ENCODE peak calls at places on chromosomes 11 and 22, in five cellular contexts. E is CD8-positive, alpha-beta T cell; Y is heart left ventricle; P is CD8-positive, alpha-beta memory T cell; C is psoas muscle. Z is an unnamed sample.
A peak's percentile ranks its signal among the peaks of the same experiment; 100 is the strongest.

GRCh38 chr11:22730319-22730718 is 63.9 kb downstream of the GAS2 start:
- DNase-seq in E (no peak), C (no peak), Y (no peak), P (no peak), Z (no peak)

GRCh38 chr22:48594016-48594756 is 1233.5 kb downstream of the BRD1 start:
- DNase-seq in Y (no peak), C (no peak), P (no peak), E (no peak), Z (no peak)

GRCh38 chr22:43637267-43637666 is 174.8 kb downstream of the EFCAB6 start:
- DNase-seq in C (no peak), E (no peak), Y (no peak), P (no peak), Z (no peak)

GRCh38 chr11:76279038-76279437 is 72.7 kb upstream of the WNT11 start:
- DNase-seq in Y (no peak), E (no peak), C (no peak), P (no peak), Z (no peak)

GRCh38 chr22:30033137-30033536 is 47.1 kb upstream of the HORMAD2 start:
- DNase-seq in P (no peak), Y (no peak), E (no peak), C (no peak), Z (no peak)

GRCh38 chr22:46484861-46485595 is 52.4 kb downstream of the CELSR1 start:
- DNase-seq in C (no peak), Y (no peak), P (no peak), E (no peak), Z (no peak)

GRCh38 chr11:45087761-45088160 is 58.7 kb upstream of the PRDM11 start:
- DNase-seq in E (no peak), C (no peak), P (no peak), Y (no peak), Z (no peak)

GRCh38 chr11:45651156-45651555 is 14.3 kb downstream of the CHST1 start:
- DNase-seq in C (no peak), E (no peak), P (no peak), Y (no peak), Z (no peak)

GRCh38 chr11:84906995-84907394 is 720.1 kb downstream of the DLG2 start:
- DNase-seq in C (no peak), P (no peak), Y (no peak), E (no peak), Z (no peak)

GRCh38 chr11:13772223-13773046 is 104.0 kb downstream of the FAR1 start:
- DNase-seq in Y (no peak), E (no peak), C (no peak), P (no peak), Z (peak; percentile 61)

GRCh38 chr11:16536513-16536912 is 180.2 kb upstream of the SOX6 start:
- DNase-seq in E (no peak), Y (no peak), C (no peak), P (peak; percentile 28), Z (no peak)

GRCh38 chr11:66973956-66974585 is 1.0 kb upstream of the C11orf86 start:
- DNase-seq in E (no peak), P (no peak), Y (no peak), C (no peak), Z (no peak)

GRCh38 chr11:14411818-14412217 is 52.8 kb upstream of the RRAS2 start:
- DNase-seq in E (no peak), P (no peak), Y (no peak), C (peak; percentile 61), Z (no peak)

GRCh38 chr11:35390737-35391682 is 28.3 kb downstream of the SLC1A2 start:
- DNase-seq in E (no peak), C (no peak), Y (no peak), P (no peak), Z (no peak)

GRCh38 chr11:73995247-73995646 is 12.6 kb upstream of the UCP2 start:
- DNase-seq in E (no peak), C (no peak), P (peak; percentile 49), Y (no peak), Z (no peak)

GRCh38 chr22:24165673-24166072 is 15.6 kb upstream of the SUSD2 start:
- DNase-seq in P (no peak), E (no peak), C (no peak), Y (no peak), Z (no peak)

GRCh38 chr11:102343789-102344188 is 3.2 kb upstream of the BIRC2 start:
- DNase-seq in P (no peak), E (no peak), Y (no peak), C (no peak), Z (no peak)

GRCh38 chr11:89491141-89491690 is at the start of gene NOX4:
- DNase-seq in E (no peak), C (peak; percentile 65), P (no peak), Y (peak; percentile 51), Z (no peak)

GRCh38 chr22:43202326-43202725 is 15.4 kb upstream of the TTLL12 start:
- DNase-seq in P (no peak), Y (no peak), E (no peak), C (no peak), Z (no peak)

GRCh38 chr11:92693146-92693545 is 276.3 kb upstream of the MTNR1B start:
- DNase-seq in E (no peak), P (no peak), C (no peak), Y (no peak), Z (no peak)

GRCh38 chr11:19985106-19985505 is 175.2 kb downstream of the DBX1 start:
- DNase-seq in C (no peak), P (no peak), E (no peak), Y (no peak), Z (no peak)

GRCh38 chr11:5994791-5995190 is 8.0 kb upstream of the OR52L1 start:
- DNase-seq in P (no peak), E (no peak), Y (no peak), C (no peak), Z (no peak)

GRCh38 chr11:108624196-108624925 is 30.8 kb upstream of the EXPH5 start:
- DNase-seq in C (no peak), P (no peak), E (no peak), Y (no peak), Z (no peak)

GRCh38 chr22:49278357-49278756 is 549.3 kb downstream of the BRD1 start:
- DNase-seq in Y (no peak), E (no peak), P (no peak), C (no peak), Z (no peak)

GRCh38 chr11:45089251-45089650 is 57.2 kb upstream of the PRDM11 start:
- DNase-seq in P (no peak), C (peak; percentile 87), Y (peak; percentile 80), E (no peak), Z (no peak)

GRCh38 chr22:46429327-46429853 is 93.9 kb downstream of the TRMU start:
- DNase-seq in E (no peak), P (no peak), C (no peak), Y (no peak), Z (no peak)

GRCh38 chr11:6926208-6927029 is at the start of gene ZNF215:
- DNase-seq in Y (peak; percentile 54), C (peak; percentile 78), E (no peak), P (peak; percentile 49), Z (peak; percentile 61)

GRCh38 chr11:72741849-72742521 is 10.2 kb downstream of the ARAP1 start:
- DNase-seq in Y (no peak), E (no peak), P (no peak), C (no peak), Z (no peak)

GRCh38 chr11:10628506-10629236 is 60.2 kb upstream of the LYVE1 start:
- DNase-seq in C (no peak), Y (no peak), E (no peak), P (no peak), Z (no peak)

GRCh38 chr11:91209751-91210150 is 986.9 kb upstream of the CHORDC1 start:
- DNase-seq in P (no peak), C (no peak), E (no peak), Y (no peak), Z (no peak)

DNA sequence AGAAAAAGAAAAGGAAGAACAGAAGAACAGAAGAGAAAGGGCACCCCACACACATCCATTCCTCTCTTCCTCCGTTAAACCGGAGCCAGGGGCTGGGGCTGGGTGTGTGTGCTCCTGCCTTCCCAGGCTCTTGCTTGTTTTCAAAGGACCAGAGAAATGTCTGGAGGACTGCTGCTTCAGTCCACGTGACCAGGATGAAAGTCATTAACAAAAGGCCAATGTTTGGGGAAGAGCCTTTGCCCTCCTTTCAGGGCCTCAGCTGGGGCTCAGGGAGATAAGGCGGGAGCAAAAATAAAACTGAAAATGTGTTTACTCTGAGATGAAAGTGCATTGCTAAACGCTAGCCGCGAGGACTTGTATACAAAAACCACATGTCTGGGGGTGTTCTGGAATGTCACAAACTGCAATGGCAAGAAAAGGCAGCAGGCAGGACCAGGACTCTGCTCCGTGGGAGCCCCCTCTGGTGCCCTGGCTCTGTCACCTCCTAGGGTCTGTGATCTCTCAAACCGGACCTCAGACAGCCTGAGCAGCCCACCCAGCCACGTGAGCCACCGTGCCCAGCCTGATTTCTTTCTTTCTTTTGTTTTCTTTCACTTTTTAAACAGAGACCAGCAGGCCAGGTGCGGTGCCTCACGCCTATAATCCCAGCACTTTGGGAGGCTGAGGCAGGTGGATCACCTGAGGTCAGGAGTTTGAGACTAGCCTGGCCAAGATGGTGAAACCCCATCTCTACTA is 31.6 kb upstream of the MYH9 start:
- DNase-seq in Y (peak; percentile 54), C (peak; percentile 25), E (no peak), P (no peak), Z (no peak)
- H3K4me1 ChIP-seq in Y (peaks cover 40% of the 10 kb centered on the region), C (no peaks in the 10 kb centered on the region), E (peaks cover 7% of the 10 kb centered on the region), P (peaks cover 8% of the 10 kb centered on the region), Z (no peaks in the 10 kb centered on the region)

GRCh38 chr11:118615282-118615979 is 8.0 kb downstream of the PHLDB1 start:
- DNase-seq in C (no peak), Y (no peak), E (no peak), P (no peak), Z (peak; percentile 95)
- H3K27ac ChIP-seq in C (no peak overlapping the region), Y (no peak overlapping the region), E (no peak overlapping the region), P (no peak overlapping the region), Z (no peak overlapping the region)

DNA sequence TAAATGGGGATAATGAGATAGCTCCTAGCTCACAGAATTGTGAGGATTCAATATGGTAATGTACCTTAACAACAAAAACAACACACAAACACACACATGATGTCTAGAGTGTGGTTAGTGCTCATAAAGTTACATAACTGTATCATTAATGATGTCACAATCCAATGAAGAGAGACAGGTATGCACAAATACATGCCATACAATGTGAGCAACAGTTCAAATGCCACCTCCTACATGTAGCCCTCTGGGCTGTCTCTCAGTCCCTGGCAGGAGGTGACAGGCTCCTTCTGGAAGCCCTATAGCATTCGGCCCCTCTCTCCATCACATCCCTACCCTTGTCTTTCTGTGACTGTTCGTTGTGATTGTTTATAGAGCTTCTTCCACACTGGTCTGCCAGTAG is 8.3 kb upstream of the MICALL1 start:
- DNase-seq in C (no peak), Y (no peak), P (no peak), E (no peak), Z (no peak)
- H3K4me1 ChIP-seq in C (peaks cover 4% of the 10 kb centered on the region), Y (peaks cover 18% of the 10 kb centered on the region), P (peaks cover 23% of the 10 kb centered on the region), E (peaks cover 14% of the 10 kb centered on the region), Z (peaks cover 12% of the 10 kb centered on the region)

DNA sequence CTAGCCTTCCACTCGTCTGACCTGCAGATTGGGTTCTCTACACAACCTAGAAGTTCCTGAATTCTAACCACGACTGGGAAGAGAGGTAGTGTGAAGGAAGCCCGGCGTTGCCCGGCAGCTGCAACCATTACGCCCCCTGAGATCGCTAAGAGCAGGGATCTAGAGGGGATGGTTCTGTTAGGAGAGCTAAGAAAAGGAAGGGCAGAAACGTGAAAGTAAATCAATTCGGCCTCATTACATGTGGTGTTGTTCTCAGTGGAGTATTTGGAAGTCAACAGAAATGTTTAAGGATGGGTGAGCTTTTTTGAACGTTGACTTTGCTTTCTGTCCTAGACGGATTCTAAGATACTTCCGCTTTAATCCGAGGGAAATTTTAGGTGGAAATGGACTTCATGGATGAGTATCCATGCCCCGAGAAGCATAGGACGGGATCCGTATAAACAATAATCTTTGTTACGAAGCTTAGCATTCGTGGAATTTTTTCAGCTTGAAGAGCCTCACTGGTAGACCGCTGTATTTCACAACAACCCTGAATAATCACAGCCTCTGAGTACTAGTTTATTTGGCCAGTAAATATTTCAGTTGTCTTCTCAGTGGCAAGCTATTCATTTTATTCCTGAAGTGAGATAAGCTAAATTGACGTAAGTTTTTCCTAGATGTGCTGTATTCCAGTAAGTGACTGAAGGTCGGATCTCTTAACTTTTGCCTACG is 629 bp downstream of the ATP5MG start:
- DNase-seq in C (no peak), E (no peak), Y (no peak), P (no peak), Z (no peak)
- H3K27ac ChIP-seq in C (peak overlapping the region; percentile 84), E (peak overlapping the region; percentile 77), Y (peak overlapping the region; percentile 91), P (peak overlapping the region; percentile 91), Z (no peak overlapping the region)

Z was measured in iPS DF 6.9.